ENCODE peak calls at places on chromosomes 7 and 10, in four cellular contexts. One of them, this sample, is unnamed.

GRCh38 chr7:128103498-128104108 is 72.4 kb upstream of the LRRC4 start:
- DNase-seq in stimulated activated CD8-positive, alpha-beta memory T cell treated with anti-CD3 and anti-CD28 coated beads, Interleukin-15, amount 100 ng/mL, for 4 hours: no peak
- DNase-seq in sciatic nerve: peak
- DNase-seq in activated T-helper 1 cell treated with anti-CD3 and anti-CD28 coated beads, Interleukin-2, amount 50 U/mL, for 16 hours: no peak
- DNase-seq in this sample: no peak

GRCh38 chr10:124565565-124566221 is 104.1 kb downstream of the LHPP start:
- DNase-seq in stimulated activated CD8-positive, alpha-beta memory T cell treated with anti-CD3 and anti-CD28 coated beads, Interleukin-15, amount 100 ng/mL, for 4 hours: no peak
- DNase-seq in sciatic nerve: no peak
- DNase-seq in activated T-helper 1 cell treated with anti-CD3 and anti-CD28 coated beads, Interleukin-2, amount 50 U/mL, for 16 hours: no peak
- DNase-seq in this sample: no peak

GRCh38 chr7:101094791-101095375 is 9.6 kb downstream of the TRIM56 start:
- DNase-seq in stimulated activated CD8-positive, alpha-beta memory T cell treated with anti-CD3 and anti-CD28 coated beads, Interleukin-15, amount 100 ng/mL, for 4 hours: no peak
- DNase-seq in sciatic nerve: no peak
- DNase-seq in activated T-helper 1 cell treated with anti-CD3 and anti-CD28 coated beads, Interleukin-2, amount 50 U/mL, for 16 hours: no peak
- DNase-seq in this sample: no peak

GRCh38 chr10:93947055-93947454 is 46.7 kb upstream of the PLCE1 start:
- DNase-seq in stimulated activated CD8-positive, alpha-beta memory T cell treated with anti-CD3 and anti-CD28 coated beads, Interleukin-15, amount 100 ng/mL, for 4 hours: no peak
- DNase-seq in sciatic nerve: no peak
- DNase-seq in activated T-helper 1 cell treated with anti-CD3 and anti-CD28 coated beads, Interleukin-2, amount 50 U/mL, for 16 hours: no peak
- DNase-seq in this sample: no peak

GRCh38 chr10:101018600-101019439 is 12.1 kb downstream of the PDZD7 start:
- DNase-seq in stimulated activated CD8-positive, alpha-beta memory T cell treated with anti-CD3 and anti-CD28 coated beads, Interleukin-15, amount 100 ng/mL, for 4 hours: peak
- DNase-seq in sciatic nerve: peak
- DNase-seq in activated T-helper 1 cell treated with anti-CD3 and anti-CD28 coated beads, Interleukin-2, amount 50 U/mL, for 16 hours: peak
- DNase-seq in this sample: no peak

GRCh38 chr10:45427305-45427955 is 53.4 kb downstream of the ALOX5 start:
- DNase-seq in stimulated activated CD8-positive, alpha-beta memory T cell treated with anti-CD3 and anti-CD28 coated beads, Interleukin-15, amount 100 ng/mL, for 4 hours: no peak
- DNase-seq in sciatic nerve: peak
- DNase-seq in activated T-helper 1 cell treated with anti-CD3 and anti-CD28 coated beads, Interleukin-2, amount 50 U/mL, for 16 hours: no peak
- DNase-seq in this sample: peak

GRCh38 chr7:13633857-13634256 is 355.6 kb downstream of the ETV1 start:
- DNase-seq in stimulated activated CD8-positive, alpha-beta memory T cell treated with anti-CD3 and anti-CD28 coated beads, Interleukin-15, amount 100 ng/mL, for 4 hours: no peak
- DNase-seq in sciatic nerve: no peak
- DNase-seq in activated T-helper 1 cell treated with anti-CD3 and anti-CD28 coated beads, Interleukin-2, amount 50 U/mL, for 16 hours: no peak
- DNase-seq in this sample: no peak

GRCh38 chr7:152896217-152896616 is 136.7 kb downstream of the ACTR3B start:
- DNase-seq in stimulated activated CD8-positive, alpha-beta memory T cell treated with anti-CD3 and anti-CD28 coated beads, Interleukin-15, amount 100 ng/mL, for 4 hours: no peak
- DNase-seq in sciatic nerve: no peak
- DNase-seq in activated T-helper 1 cell treated with anti-CD3 and anti-CD28 coated beads, Interleukin-2, amount 50 U/mL, for 16 hours: no peak
- DNase-seq in this sample: no peak

GRCh38 chr10:58358947-58359346 is 24.1 kb downstream of the UBE2D1 start:
- DNase-seq in stimulated activated CD8-positive, alpha-beta memory T cell treated with anti-CD3 and anti-CD28 coated beads, Interleukin-15, amount 100 ng/mL, for 4 hours: no peak
- DNase-seq in sciatic nerve: no peak
- DNase-seq in activated T-helper 1 cell treated with anti-CD3 and anti-CD28 coated beads, Interleukin-2, amount 50 U/mL, for 16 hours: no peak
- DNase-seq in this sample: no peak

GRCh38 chr10:43976292-43976691 is 327.6 kb upstream of the ZNF32 start:
- DNase-seq in stimulated activated CD8-positive, alpha-beta memory T cell treated with anti-CD3 and anti-CD28 coated beads, Interleukin-15, amount 100 ng/mL, for 4 hours: no peak
- DNase-seq in sciatic nerve: no peak
- DNase-seq in activated T-helper 1 cell treated with anti-CD3 and anti-CD28 coated beads, Interleukin-2, amount 50 U/mL, for 16 hours: no peak
- DNase-seq in this sample: no peak

GRCh38 chr10:84348860-84349259 is 20.5 kb downstream of the CCSER2 start:
- DNase-seq in stimulated activated CD8-positive, alpha-beta memory T cell treated with anti-CD3 and anti-CD28 coated beads, Interleukin-15, amount 100 ng/mL, for 4 hours: no peak
- DNase-seq in sciatic nerve: no peak
- DNase-seq in activated T-helper 1 cell treated with anti-CD3 and anti-CD28 coated beads, Interleukin-2, amount 50 U/mL, for 16 hours: no peak
- DNase-seq in this sample: no peak

GRCh38 chr7:25847331-25848070 is 304.5 kb upstream of the NFE2L3 start:
- DNase-seq in stimulated activated CD8-positive, alpha-beta memory T cell treated with anti-CD3 and anti-CD28 coated beads, Interleukin-15, amount 100 ng/mL, for 4 hours: no peak
- DNase-seq in sciatic nerve: no peak
- DNase-seq in activated T-helper 1 cell treated with anti-CD3 and anti-CD28 coated beads, Interleukin-2, amount 50 U/mL, for 16 hours: no peak
- DNase-seq in this sample: no peak

GRCh38 chr7:16420649-16421332 is 547 bp downstream of the CRPPA start:
- DNase-seq in stimulated activated CD8-positive, alpha-beta memory T cell treated with anti-CD3 and anti-CD28 coated beads, Interleukin-15, amount 100 ng/mL, for 4 hours: peak
- DNase-seq in sciatic nerve: peak
- DNase-seq in activated T-helper 1 cell treated with anti-CD3 and anti-CD28 coated beads, Interleukin-2, amount 50 U/mL, for 16 hours: peak
- DNase-seq in this sample: peak

GRCh38 chr10:102963237-102963886 is 45.3 kb downstream of the CNNM2 start:
- DNase-seq in stimulated activated CD8-positive, alpha-beta memory T cell treated with anti-CD3 and anti-CD28 coated beads, Interleukin-15, amount 100 ng/mL, for 4 hours: no peak
- DNase-seq in sciatic nerve: no peak
- DNase-seq in activated T-helper 1 cell treated with anti-CD3 and anti-CD28 coated beads, Interleukin-2, amount 50 U/mL, for 16 hours: no peak
- DNase-seq in this sample: no peak

GRCh38 chr7:27908534-27909165 is 168.7 kb downstream of the TAX1BP1 start:
- DNase-seq in stimulated activated CD8-positive, alpha-beta memory T cell treated with anti-CD3 and anti-CD28 coated beads, Interleukin-15, amount 100 ng/mL, for 4 hours: no peak
- DNase-seq in sciatic nerve: no peak
- DNase-seq in activated T-helper 1 cell treated with anti-CD3 and anti-CD28 coated beads, Interleukin-2, amount 50 U/mL, for 16 hours: no peak
- DNase-seq in this sample: no peak

GRCh38 chr10:61130366-61130765 is 186.4 kb upstream of the RHOBTB1 start:
- DNase-seq in stimulated activated CD8-positive, alpha-beta memory T cell treated with anti-CD3 and anti-CD28 coated beads, Interleukin-15, amount 100 ng/mL, for 4 hours: no peak
- DNase-seq in sciatic nerve: no peak
- DNase-seq in activated T-helper 1 cell treated with anti-CD3 and anti-CD28 coated beads, Interleukin-2, amount 50 U/mL, for 16 hours: no peak
- DNase-seq in this sample: no peak

GRCh38 chr10:37854606-37855005 is 2.8 kb downstream of the ZNF248 start:
- DNase-seq in stimulated activated CD8-positive, alpha-beta memory T cell treated with anti-CD3 and anti-CD28 coated beads, Interleukin-15, amount 100 ng/mL, for 4 hours: no peak
- DNase-seq in sciatic nerve: no peak
- DNase-seq in activated T-helper 1 cell treated with anti-CD3 and anti-CD28 coated beads, Interleukin-2, amount 50 U/mL, for 16 hours: no peak
- DNase-seq in this sample: no peak

GRCh38 chr10:18254692-18255091 is 114.5 kb downstream of the CACNB2 start:
- DNase-seq in stimulated activated CD8-positive, alpha-beta memory T cell treated with anti-CD3 and anti-CD28 coated beads, Interleukin-15, amount 100 ng/mL, for 4 hours: no peak
- DNase-seq in sciatic nerve: no peak
- DNase-seq in activated T-helper 1 cell treated with anti-CD3 and anti-CD28 coated beads, Interleukin-2, amount 50 U/mL, for 16 hours: no peak
- DNase-seq in this sample: no peak

GRCh38 chr7:28484276-28484675 is 72.0 kb downstream of the CREB5 start:
- DNase-seq in stimulated activated CD8-positive, alpha-beta memory T cell treated with anti-CD3 and anti-CD28 coated beads, Interleukin-15, amount 100 ng/mL, for 4 hours: no peak
- DNase-seq in sciatic nerve: no peak
- DNase-seq in activated T-helper 1 cell treated with anti-CD3 and anti-CD28 coated beads, Interleukin-2, amount 50 U/mL, for 16 hours: no peak
- DNase-seq in this sample: no peak

GRCh38 chr10:6694447-6695155 is 114.5 kb upstream of the PRKCQ start:
- DNase-seq in stimulated activated CD8-positive, alpha-beta memory T cell treated with anti-CD3 and anti-CD28 coated beads, Interleukin-15, amount 100 ng/mL, for 4 hours: no peak
- DNase-seq in sciatic nerve: no peak
- DNase-seq in activated T-helper 1 cell treated with anti-CD3 and anti-CD28 coated beads, Interleukin-2, amount 50 U/mL, for 16 hours: no peak
- DNase-seq in this sample: no peak

GRCh38 chr10:13815766-13816165 is 229.0 kb downstream of the PRPF18 start:
- DNase-seq in stimulated activated CD8-positive, alpha-beta memory T cell treated with anti-CD3 and anti-CD28 coated beads, Interleukin-15, amount 100 ng/mL, for 4 hours: no peak
- DNase-seq in sciatic nerve: no peak
- DNase-seq in activated T-helper 1 cell treated with anti-CD3 and anti-CD28 coated beads, Interleukin-2, amount 50 U/mL, for 16 hours: no peak
- DNase-seq in this sample: no peak

GRCh38 chr10:96038476-96039387 is 4.7 kb upstream of the CCNJ start:
- DNase-seq in stimulated activated CD8-positive, alpha-beta memory T cell treated with anti-CD3 and anti-CD28 coated beads, Interleukin-15, amount 100 ng/mL, for 4 hours: no peak
- DNase-seq in sciatic nerve: no peak
- DNase-seq in activated T-helper 1 cell treated with anti-CD3 and anti-CD28 coated beads, Interleukin-2, amount 50 U/mL, for 16 hours: no peak
- DNase-seq in this sample: no peak

GRCh38 chr7:100682991-100683658 is 9.6 kb downstream of the GNB2 start:
- DNase-seq in stimulated activated CD8-positive, alpha-beta memory T cell treated with anti-CD3 and anti-CD28 coated beads, Interleukin-15, amount 100 ng/mL, for 4 hours: no peak
- DNase-seq in sciatic nerve: no peak
- DNase-seq in activated T-helper 1 cell treated with anti-CD3 and anti-CD28 coated beads, Interleukin-2, amount 50 U/mL, for 16 hours: no peak
- DNase-seq in this sample: no peak

GRCh38 chr7:136336932-136337331 is 359.8 kb upstream of the MTPN start:
- DNase-seq in stimulated activated CD8-positive, alpha-beta memory T cell treated with anti-CD3 and anti-CD28 coated beads, Interleukin-15, amount 100 ng/mL, for 4 hours: no peak
- DNase-seq in sciatic nerve: no peak
- DNase-seq in activated T-helper 1 cell treated with anti-CD3 and anti-CD28 coated beads, Interleukin-2, amount 50 U/mL, for 16 hours: no peak
- DNase-seq in this sample: no peak

GRCh38 chr7:90313908-90314307 is 7.2 kb downstream of the FAM237B start:
- DNase-seq in stimulated activated CD8-positive, alpha-beta memory T cell treated with anti-CD3 and anti-CD28 coated beads, Interleukin-15, amount 100 ng/mL, for 4 hours: no peak
- DNase-seq in sciatic nerve: no peak
- DNase-seq in activated T-helper 1 cell treated with anti-CD3 and anti-CD28 coated beads, Interleukin-2, amount 50 U/mL, for 16 hours: no peak
- DNase-seq in this sample: no peak

GRCh38 chr10:5453749-5454489 is 41.6 kb downstream of the NET1 start:
- DNase-seq in stimulated activated CD8-positive, alpha-beta memory T cell treated with anti-CD3 and anti-CD28 coated beads, Interleukin-15, amount 100 ng/mL, for 4 hours: no peak
- DNase-seq in sciatic nerve: no peak
- DNase-seq in activated T-helper 1 cell treated with anti-CD3 and anti-CD28 coated beads, Interleukin-2, amount 50 U/mL, for 16 hours: no peak
- DNase-seq in this sample: no peak

GRCh38 chr7:68977709-68978108 is 620.6 kb upstream of the AUTS2 start:
- DNase-seq in stimulated activated CD8-positive, alpha-beta memory T cell treated with anti-CD3 and anti-CD28 coated beads, Interleukin-15, amount 100 ng/mL, for 4 hours: no peak
- DNase-seq in sciatic nerve: peak
- DNase-seq in activated T-helper 1 cell treated with anti-CD3 and anti-CD28 coated beads, Interleukin-2, amount 50 U/mL, for 16 hours: no peak
- DNase-seq in this sample: no peak

GRCh38 chr10:29784175-29784773 is 149.5 kb upstream of the SVIL start:
- DNase-seq in stimulated activated CD8-positive, alpha-beta memory T cell treated with anti-CD3 and anti-CD28 coated beads, Interleukin-15, amount 100 ng/mL, for 4 hours: no peak
- DNase-seq in sciatic nerve: no peak
- DNase-seq in activated T-helper 1 cell treated with anti-CD3 and anti-CD28 coated beads, Interleukin-2, amount 50 U/mL, for 16 hours: no peak
- DNase-seq in this sample: peak